ENCODE peak calls at places on chromosomes 7 and 10, in seven cellular contexts. B is stimulated activated CD4-positive, alpha-beta T cell treated with anti-CD3 and anti-CD28 coated beads, Interleukin-15, amount 100 ng/mL, for 1 hour; J is C1 segment of cervical spinal cord; V is skeletal muscle cell; S is fibroblast of the aortic adventitia; P is aorta; X is SW 1271. Q is an unnamed sample.
A peak's percentile ranks its signal among the peaks of the same experiment; 100 is the strongest.

GRCh38 chr10:36393800-36394199 is 731.6 kb upstream of the ANKRD30A start:
- DNase-seq in B (no peak), J (no peak), V (no peak), S (peak; percentile 35), P (no peak), X (no peak), Q (no peak)

GRCh38 chr7:41193738-41194287 is 509.1 kb downstream of the INHBA start:
- DNase-seq in B (no peak), J (no peak), V (no peak), S (no peak), P (no peak), X (no peak), Q (no peak)

GRCh38 chr10:76115471-76116155 is 684.2 kb downstream of the LRMDA start:
- DNase-seq in B (no peak), J (no peak), V (no peak), S (no peak), P (no peak), X (no peak), Q (no peak)

GRCh38 chr10:102393411-102394078 is 2.0 kb upstream of the NFKB2 start:
- DNase-seq in B (no peak), J (no peak), V (no peak), S (no peak), P (no peak), X (no peak), Q (no peak)

GRCh38 chr10:123972481-123973401 is 81.1 kb upstream of the CPXM2 start:
- DNase-seq in B (no peak), J (no peak), V (no peak), S (no peak), P (no peak), X (no peak), Q (no peak)

GRCh38 chr10:10235003-10235402 is 782.7 kb upstream of the CELF2 start:
- DNase-seq in B (no peak), J (no peak), V (no peak), S (no peak), P (no peak), X (no peak), Q (no peak)

GRCh38 chr10:103849212-103849877 is 6.0 kb downstream of the SH3PXD2A start:
- DNase-seq in B (no peak), J (no peak), V (no peak), S (no peak), P (no peak), X (no peak), Q (no peak)

GRCh38 chr7:18087031-18087686 is 59.5 kb upstream of the PRPS1L1 start:
- DNase-seq in B (no peak), J (no peak), V (no peak), S (peak; percentile 18), P (no peak), X (no peak), Q (no peak)

GRCh38 chr7:103141753-103142404 is 7.0 kb downstream of the NAPEPLD start:
- DNase-seq in B (no peak), J (no peak), V (no peak), S (peak; percentile 55), P (no peak), X (no peak), Q (no peak)

GRCh38 chr7:69982197-69982596 is 383.9 kb downstream of the AUTS2 start:
- DNase-seq in B (no peak), J (no peak), V (peak; percentile 64), S (no peak), P (no peak), X (no peak), Q (no peak)

GRCh38 chr7:127245582-127245981 is 7.2 kb downstream of the GRM8 start:
- DNase-seq in B (no peak), J (no peak), V (no peak), S (no peak), P (no peak), X (no peak), Q (no peak)

GRCh38 chr10:48951707-48952106 is 12.1 kb upstream of the LRRC18 start:
- DNase-seq in B (no peak), J (no peak), V (no peak), S (no peak), P (no peak), X (no peak), Q (no peak)

GRCh38 chr10:123747426-123747825 is 81.3 kb downstream of the GPR26 start:
- DNase-seq in B (no peak), J (no peak), V (no peak), S (no peak), P (no peak), X (no peak), Q (no peak)